ENCODE peak calls at places on chromosome 19, in eight cellular contexts. One of them, this sample, is unnamed.
A peak's percentile ranks its signal among the peaks of the same experiment; 100 is the strongest.

GRCh38 chr19:54674021-54674617 is 11.3 kb downstream of the LILRB4 start:
- DNase-seq in cardiac muscle cell: peak; percentile 40
- DNase-seq in type B pancreatic cell: no peak
- DNase-seq in neural crest cell: no peak
- DNase-seq in heart left ventricle: no peak
- DNase-seq in RWPE1: peak; percentile 28
- DNase-seq in nephron progenitor cell: no peak
- DNase-seq in endothelial cell of umbilical vein: peak; percentile 30
- DNase-seq in this sample: no peak

GRCh38 chr19:33278403-33279269 is 23.7 kb downstream of the CEBPA start:
- DNase-seq in cardiac muscle cell: no peak
- DNase-seq in heart left ventricle: no peak
- DNase-seq in RWPE1: no peak
- DNase-seq in endothelial cell of umbilical vein: no peak
- DNase-seq in type B pancreatic cell: no peak
- DNase-seq in neural crest cell: no peak
- DNase-seq in nephron progenitor cell: no peak
- DNase-seq in this sample: no peak

GRCh38 chr19:12779162-12779993 is 4.0 kb upstream of the HOOK2 start:
- DNase-seq in RWPE1: no peak
- DNase-seq in endothelial cell of umbilical vein: peak; percentile 67
- DNase-seq in heart left ventricle: peak; percentile 81
- DNase-seq in nephron progenitor cell: no peak
- DNase-seq in cardiac muscle cell: peak; percentile 96
- DNase-seq in neural crest cell: peak; percentile 36
- DNase-seq in type B pancreatic cell: no peak
- DNase-seq in this sample: peak; percentile 47

GRCh38 chr19:39433480-39434079 is 2.2 kb downstream of the RPS16 start:
- DNase-seq in heart left ventricle: no peak
- DNase-seq in cardiac muscle cell: no peak
- DNase-seq in neural crest cell: no peak
- DNase-seq in type B pancreatic cell: no peak
- DNase-seq in nephron progenitor cell: no peak
- DNase-seq in endothelial cell of umbilical vein: no peak
- DNase-seq in RWPE1: no peak
- DNase-seq in this sample: no peak

GRCh38 chr19:34082289-34083077 is 89.8 kb upstream of the LSM14A start:
- DNase-seq in endothelial cell of umbilical vein: no peak
- DNase-seq in RWPE1: no peak
- DNase-seq in neural crest cell: no peak
- DNase-seq in cardiac muscle cell: no peak
- DNase-seq in type B pancreatic cell: no peak
- DNase-seq in heart left ventricle: no peak
- DNase-seq in nephron progenitor cell: peak; percentile 18
- DNase-seq in this sample: peak; percentile 37

GRCh38 chr19:7665076-7665475 is 3.8 kb upstream of the RETN start:
- DNase-seq in heart left ventricle: no peak
- DNase-seq in type B pancreatic cell: no peak
- DNase-seq in neural crest cell: no peak
- DNase-seq in RWPE1: no peak
- DNase-seq in cardiac muscle cell: peak; percentile 88
- DNase-seq in endothelial cell of umbilical vein: no peak
- DNase-seq in nephron progenitor cell: no peak
- DNase-seq in this sample: no peak

GRCh38 chr19:34328982-34329381 is 36.0 kb upstream of the GPI start:
- DNase-seq in RWPE1: no peak
- DNase-seq in heart left ventricle: no peak
- DNase-seq in endothelial cell of umbilical vein: no peak
- DNase-seq in nephron progenitor cell: no peak
- DNase-seq in neural crest cell: no peak
- DNase-seq in type B pancreatic cell: no peak
- DNase-seq in cardiac muscle cell: no peak
- DNase-seq in this sample: no peak

GRCh38 chr19:15028490-15028889 is 20.8 kb upstream of the CASP14 start:
- DNase-seq in cardiac muscle cell: no peak
- DNase-seq in neural crest cell: no peak
- DNase-seq in type B pancreatic cell: no peak
- DNase-seq in endothelial cell of umbilical vein: no peak
- DNase-seq in heart left ventricle: no peak
- DNase-seq in nephron progenitor cell: no peak
- DNase-seq in RWPE1: no peak
- DNase-seq in this sample: no peak

GRCh38 chr19:15452111-15453047 is 2.6 kb upstream of the WIZ start:
- DNase-seq in RWPE1: peak; percentile 96
- DNase-seq in cardiac muscle cell: peak; percentile 91
- DNase-seq in heart left ventricle: peak; percentile 97
- DNase-seq in type B pancreatic cell: no peak
- DNase-seq in neural crest cell: peak; percentile 65
- DNase-seq in nephron progenitor cell: peak; percentile 88
- DNase-seq in endothelial cell of umbilical vein: peak; percentile 94
- DNase-seq in this sample: peak; percentile 91

GRCh38 chr19:34173145-34173956 is 1.0 kb downstream of the LSM14A start:
- DNase-seq in endothelial cell of umbilical vein: peak; percentile 73
- DNase-seq in RWPE1: peak; percentile 62
- DNase-seq in heart left ventricle: peak; percentile 43
- DNase-seq in neural crest cell: peak; percentile 29
- DNase-seq in cardiac muscle cell: peak; percentile 61
- DNase-seq in nephron progenitor cell: peak; percentile 62
- DNase-seq in type B pancreatic cell: no peak
- DNase-seq in this sample: peak; percentile 36

GRCh38 chr19:14048439-14049153 is 13.3 kb downstream of the PALM3 start:
- DNase-seq in cardiac muscle cell: peak; percentile 22
- DNase-seq in heart left ventricle: no peak
- DNase-seq in RWPE1: peak; percentile 45
- DNase-seq in nephron progenitor cell: peak; percentile 66
- DNase-seq in type B pancreatic cell: no peak
- DNase-seq in neural crest cell: peak; percentile 63
- DNase-seq in endothelial cell of umbilical vein: peak; percentile 35
- DNase-seq in this sample: peak; percentile 78

GRCh38 chr19:6482343-6482686 is 728 bp upstream of the DENND1C start:
- DNase-seq in cardiac muscle cell: no peak
- DNase-seq in heart left ventricle: no peak
- DNase-seq in endothelial cell of umbilical vein: no peak
- DNase-seq in nephron progenitor cell: no peak
- DNase-seq in neural crest cell: no peak
- DNase-seq in RWPE1: no peak
- DNase-seq in type B pancreatic cell: no peak
- DNase-seq in this sample: no peak

GRCh38 chr19:5711025-5711424 is 8.9 kb downstream of the LONP1 start:
- DNase-seq in heart left ventricle: no peak
- DNase-seq in RWPE1: no peak
- DNase-seq in nephron progenitor cell: no peak
- DNase-seq in neural crest cell: no peak
- DNase-seq in cardiac muscle cell: no peak
- DNase-seq in endothelial cell of umbilical vein: no peak
- DNase-seq in type B pancreatic cell: no peak
- DNase-seq in this sample: no peak

GRCh38 chr19:2554856-2555255 is 78.9 kb downstream of the GADD45B start:
- DNase-seq in endothelial cell of umbilical vein: peak; percentile 74
- DNase-seq in heart left ventricle: no peak
- DNase-seq in cardiac muscle cell: no peak
- DNase-seq in type B pancreatic cell: no peak
- DNase-seq in RWPE1: no peak
- DNase-seq in neural crest cell: no peak
- DNase-seq in nephron progenitor cell: no peak
- DNase-seq in this sample: no peak

GRCh38 chr19:2334986-2335846 is 6.7 kb downstream of the SPPL2B start:
- DNase-seq in endothelial cell of umbilical vein: no peak
- DNase-seq in cardiac muscle cell: no peak
- DNase-seq in heart left ventricle: no peak
- DNase-seq in neural crest cell: no peak
- DNase-seq in RWPE1: no peak
- DNase-seq in type B pancreatic cell: no peak
- DNase-seq in nephron progenitor cell: no peak
- DNase-seq in this sample: peak; percentile 54

DNA sequence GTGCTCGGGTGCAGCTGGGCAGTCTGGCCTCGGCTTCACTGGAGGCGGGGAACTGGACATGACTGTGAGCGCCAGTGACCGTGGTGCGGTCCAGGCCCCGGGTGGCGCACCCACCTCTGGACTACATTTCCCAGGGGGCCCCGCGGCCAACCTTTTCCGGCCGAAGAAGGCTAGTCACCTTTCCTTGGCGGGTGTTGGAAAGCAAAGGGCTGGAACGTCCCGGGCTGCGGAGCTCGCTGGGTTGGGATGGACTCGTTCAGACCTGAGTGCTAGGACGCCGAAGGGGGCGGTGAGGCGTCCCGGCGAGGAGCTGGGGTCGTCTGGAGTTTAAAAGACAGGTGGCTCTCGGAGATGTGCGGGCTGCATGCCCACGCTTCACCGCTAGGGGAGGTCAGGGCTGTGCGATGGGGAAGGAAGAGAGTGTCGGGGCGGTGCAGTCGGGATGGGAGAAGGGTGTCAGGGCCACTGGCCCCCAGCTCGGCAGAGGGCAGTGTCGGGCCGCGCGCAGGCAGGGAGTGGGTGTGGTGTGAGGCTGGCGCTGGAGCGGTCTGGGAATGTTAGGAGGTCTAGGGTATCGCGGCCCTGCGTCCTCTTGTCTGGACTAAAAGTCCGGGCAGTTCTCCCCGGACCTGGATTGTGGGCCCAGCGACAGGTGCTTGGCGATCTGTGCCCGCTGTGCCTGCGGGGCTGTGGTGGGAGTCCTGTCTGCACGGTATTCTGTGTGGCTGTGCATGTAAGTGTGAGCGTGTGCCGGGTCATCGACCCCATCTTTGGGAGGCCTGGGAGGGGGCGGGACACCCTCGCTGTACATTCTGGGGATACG is 57.1 kb downstream of the ZNF568 start:
- DNase-seq in neural crest cell: no peak
- DNase-seq in endothelial cell of umbilical vein: peak; percentile 62
- DNase-seq in heart left ventricle: peak; percentile 91
- DNase-seq in cardiac muscle cell: peak; percentile 87
- DNase-seq in nephron progenitor cell: no peak
- DNase-seq in RWPE1: peak; percentile 11
- DNase-seq in type B pancreatic cell: no peak
- DNase-seq in this sample: peak; percentile 83
- TF ChIP-seq CTCF in neural crest cell: no peak
- TF ChIP-seq CTCF in endothelial cell of umbilical vein: peak; percentile 58
- TF ChIP-seq CTCF in heart left ventricle: peak; percentile 97
- TF ChIP-seq CTCF in cardiac muscle cell: peak; percentile 80
- TF ChIP-seq CTCF in nephron progenitor cell: no peak
- TF ChIP-seq CTCF in RWPE1: peak; percentile 26
- TF ChIP-seq CTCF in type B pancreatic cell: no peak
- TF ChIP-seq CTCF in this sample: peak; percentile 42

GRCh38 chr19:56663931-56664500 is 7.5 kb downstream of the ZNF835 start:
- DNase-seq in nephron progenitor cell: no peak
- DNase-seq in heart left ventricle: no peak
- DNase-seq in endothelial cell of umbilical vein: no peak
- DNase-seq in neural crest cell: no peak
- DNase-seq in cardiac muscle cell: no peak
- DNase-seq in RWPE1: no peak
- DNase-seq in type B pancreatic cell: no peak
- DNase-seq in this sample: no peak

GRCh38 chr19:56664511-56664910 is 7.0 kb downstream of the ZNF835 start:
- DNase-seq in cardiac muscle cell: no peak
- DNase-seq in neural crest cell: no peak
- DNase-seq in RWPE1: no peak
- DNase-seq in heart left ventricle: no peak
- DNase-seq in type B pancreatic cell: no peak
- DNase-seq in endothelial cell of umbilical vein: no peak
- DNase-seq in nephron progenitor cell: no peak
- DNase-seq in this sample: no peak

GRCh38 chr19:56661248-56661647 is 10.3 kb downstream of the ZNF835 start:
- DNase-seq in endothelial cell of umbilical vein: no peak
- DNase-seq in nephron progenitor cell: no peak
- DNase-seq in type B pancreatic cell: no peak
- DNase-seq in RWPE1: no peak
- DNase-seq in neural crest cell: no peak
- DNase-seq in heart left ventricle: no peak
- DNase-seq in cardiac muscle cell: no peak
- DNase-seq in this sample: no peak

DNA sequence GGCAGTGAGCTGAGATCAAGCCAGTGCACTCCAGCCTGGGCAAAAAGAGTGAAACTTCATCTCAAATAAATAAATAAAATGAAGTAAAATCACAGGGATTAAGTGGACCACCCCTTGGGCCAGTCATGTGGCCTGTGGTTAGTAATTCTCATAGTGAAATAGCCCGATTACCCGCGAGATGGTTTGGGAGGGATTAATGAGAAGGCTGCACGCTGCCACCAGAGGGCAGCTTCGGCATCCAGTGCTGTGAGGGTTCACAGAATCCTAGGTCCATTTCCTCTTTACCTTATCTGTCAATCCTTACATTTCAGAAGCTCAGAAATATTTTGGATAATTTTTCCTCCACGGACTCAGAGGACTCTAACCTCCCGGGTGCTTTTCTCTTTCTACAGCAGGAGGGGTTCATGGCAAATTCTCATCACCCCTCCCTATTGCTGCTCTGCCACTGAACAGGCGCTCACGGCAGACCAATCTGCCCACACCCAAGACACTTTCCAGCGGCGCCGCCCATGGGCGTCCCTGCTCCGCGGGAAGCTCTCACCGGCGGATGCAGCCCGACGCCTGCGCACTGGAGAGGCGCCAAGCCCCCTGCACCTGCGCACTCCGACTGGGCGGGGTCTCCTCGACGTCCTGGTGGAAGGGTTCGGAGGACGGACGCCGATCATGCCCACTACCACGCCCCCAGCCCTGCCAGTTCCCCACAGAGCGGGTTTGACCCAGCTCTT is 11.0 kb downstream of the ZNF835 start:
- DNase-seq in endothelial cell of umbilical vein: no peak
- DNase-seq in cardiac muscle cell: no peak
- DNase-seq in type B pancreatic cell: no peak
- DNase-seq in nephron progenitor cell: no peak
- DNase-seq in heart left ventricle: peak; percentile 58
- DNase-seq in RWPE1: no peak
- DNase-seq in neural crest cell: no peak
- DNase-seq in this sample: no peak
- TF ChIP-seq CTCF in endothelial cell of umbilical vein: no peak
- TF ChIP-seq CTCF in cardiac muscle cell: no peak
- TF ChIP-seq CTCF in type B pancreatic cell: no peak
- TF ChIP-seq CTCF in nephron progenitor cell: no peak
- TF ChIP-seq CTCF in heart left ventricle: peak; percentile 50
- TF ChIP-seq CTCF in RWPE1: no peak
- TF ChIP-seq CTCF in neural crest cell: no peak
- TF ChIP-seq CTCF in this sample: no peak

DNA sequence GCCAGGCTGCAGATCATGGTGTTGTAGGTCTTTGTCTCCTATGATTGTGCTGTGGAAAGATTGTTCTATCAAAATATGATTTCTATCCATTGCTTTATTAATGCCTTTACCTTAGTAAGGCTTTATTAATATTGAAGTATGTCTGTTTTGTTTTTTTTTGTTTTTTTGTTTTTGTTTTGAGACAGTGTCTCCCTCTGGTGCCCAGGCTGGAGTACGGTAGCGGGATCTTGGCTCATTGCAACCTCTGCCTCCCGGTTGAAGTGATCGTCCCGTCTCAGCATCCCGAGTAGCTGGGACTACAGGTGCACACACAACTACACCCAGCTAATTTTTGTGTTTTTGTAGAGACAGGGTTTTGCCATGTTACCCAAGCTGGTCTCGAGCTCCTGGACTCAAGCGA is 7.7 kb downstream of the IRGC start:
- DNase-seq in type B pancreatic cell: no peak
- DNase-seq in cardiac muscle cell: no peak
- DNase-seq in endothelial cell of umbilical vein: no peak
- DNase-seq in neural crest cell: no peak
- DNase-seq in heart left ventricle: no peak
- DNase-seq in nephron progenitor cell: no peak
- DNase-seq in RWPE1: no peak
- DNase-seq in this sample: no peak
- TF ChIP-seq CTCF in type B pancreatic cell: peak; percentile 44
- TF ChIP-seq CTCF in cardiac muscle cell: peak; percentile 37
- TF ChIP-seq CTCF in endothelial cell of umbilical vein: no peak
- TF ChIP-seq CTCF in neural crest cell: peak; percentile 39
- TF ChIP-seq CTCF in heart left ventricle: peak; percentile 13
- TF ChIP-seq CTCF in nephron progenitor cell: no peak
- TF ChIP-seq CTCF in RWPE1: no peak
- TF ChIP-seq CTCF in this sample: no peak

GRCh38 chr19:46890423-46891170 is 29.8 kb downstream of the ARHGAP35 start:
- DNase-seq in nephron progenitor cell: no peak
- DNase-seq in type B pancreatic cell: no peak
- DNase-seq in cardiac muscle cell: peak; percentile 53
- DNase-seq in neural crest cell: no peak
- DNase-seq in RWPE1: no peak
- DNase-seq in heart left ventricle: no peak
- DNase-seq in endothelial cell of umbilical vein: no peak
- DNase-seq in this sample: no peak
- TF ChIP-seq CTCF in nephron progenitor cell: no peak
- TF ChIP-seq CTCF in type B pancreatic cell: no peak
- TF ChIP-seq CTCF in cardiac muscle cell: no peak
- TF ChIP-seq CTCF in neural crest cell: no peak
- TF ChIP-seq CTCF in RWPE1: no peak
- TF ChIP-seq CTCF in heart left ventricle: no peak
- TF ChIP-seq CTCF in endothelial cell of umbilical vein: no peak
- TF ChIP-seq CTCF in this sample: no peak